ENCODE peak calls at places on chromosomes 4 and X, in nine cellular contexts. One of them, this sample, is unnamed. For H3K4me1, the result is how much of the 10 kb centered on the place peaks cover.

GRCh38 chr4:138790993-138791392 is 224.6 kb upstream of the NOCT start:
- DNase-seq in transverse colon: no peak
- DNase-seq in mammary epithelial cell: no peak
- DNase-seq in suprapubic skin: no peak
- DNase-seq in ascending aorta: no peak
- DNase-seq in stomach: no peak
- DNase-seq in gastrocnemius medialis: no peak
- DNase-seq in left lung: no peak
- DNase-seq in A549: no peak
- DNase-seq in this sample: no peak

GRCh38 chr4:123785515-123785914 is 388.9 kb downstream of the SPRY1 start:
- DNase-seq in transverse colon: peak
- DNase-seq in mammary epithelial cell: peak
- DNase-seq in suprapubic skin: peak
- DNase-seq in ascending aorta: peak
- DNase-seq in stomach: peak
- DNase-seq in gastrocnemius medialis: peak
- DNase-seq in left lung: no peak
- DNase-seq in A549: no peak
- DNase-seq in this sample: no peak

GRCh38 chr4:7195546-7196282 is 3.4 kb downstream of the SORCS2 start:
- DNase-seq in transverse colon: no peak
- DNase-seq in mammary epithelial cell: no peak
- DNase-seq in suprapubic skin: peak
- DNase-seq in ascending aorta: peak
- DNase-seq in stomach: no peak
- DNase-seq in gastrocnemius medialis: no peak
- DNase-seq in left lung: peak
- DNase-seq in A549: no peak
- DNase-seq in this sample: no peak

GRCh38 chr4:159051245-159052071 is 51.4 kb upstream of the RAPGEF2 start:
- DNase-seq in transverse colon: no peak
- DNase-seq in mammary epithelial cell: no peak
- DNase-seq in suprapubic skin: no peak
- DNase-seq in ascending aorta: no peak
- DNase-seq in stomach: no peak
- DNase-seq in gastrocnemius medialis: no peak
- DNase-seq in left lung: no peak
- DNase-seq in A549: no peak
- DNase-seq in this sample: no peak

GRCh38 chr4:148214529-148215166 is 227.6 kb downstream of the NR3C2 start:
- DNase-seq in transverse colon: no peak
- DNase-seq in mammary epithelial cell: peak
- DNase-seq in suprapubic skin: no peak
- DNase-seq in ascending aorta: peak
- DNase-seq in stomach: no peak
- DNase-seq in gastrocnemius medialis: peak
- DNase-seq in left lung: no peak
- DNase-seq in A549: no peak
- DNase-seq in this sample: no peak

GRCh38 chr4:61220556-61220955 is 20.4 kb downstream of the ADGRL3 start:
- DNase-seq in transverse colon: no peak
- DNase-seq in mammary epithelial cell: no peak
- DNase-seq in suprapubic skin: no peak
- DNase-seq in ascending aorta: no peak
- DNase-seq in stomach: no peak
- DNase-seq in gastrocnemius medialis: no peak
- DNase-seq in left lung: no peak
- DNase-seq in A549: no peak
- DNase-seq in this sample: no peak

GRCh38 chrX:16445166-16445752 is 204.7 kb upstream of the S100G start:
- DNase-seq in transverse colon: peak
- DNase-seq in mammary epithelial cell: peak
- DNase-seq in suprapubic skin: no peak
- DNase-seq in ascending aorta: no peak
- DNase-seq in stomach: peak
- DNase-seq in gastrocnemius medialis: no peak
- DNase-seq in left lung: no peak
- DNase-seq in A549: peak
- DNase-seq in this sample: no peak

GRCh38 chr4:153788419-153789276 is at the start of gene SFRP2:
- DNase-seq in transverse colon: no peak
- DNase-seq in mammary epithelial cell: no peak
- DNase-seq in suprapubic skin: peak
- DNase-seq in ascending aorta: no peak
- DNase-seq in stomach: no peak
- DNase-seq in gastrocnemius medialis: no peak
- DNase-seq in left lung: no peak
- DNase-seq in A549: no peak
- DNase-seq in this sample: no peak

DNA sequence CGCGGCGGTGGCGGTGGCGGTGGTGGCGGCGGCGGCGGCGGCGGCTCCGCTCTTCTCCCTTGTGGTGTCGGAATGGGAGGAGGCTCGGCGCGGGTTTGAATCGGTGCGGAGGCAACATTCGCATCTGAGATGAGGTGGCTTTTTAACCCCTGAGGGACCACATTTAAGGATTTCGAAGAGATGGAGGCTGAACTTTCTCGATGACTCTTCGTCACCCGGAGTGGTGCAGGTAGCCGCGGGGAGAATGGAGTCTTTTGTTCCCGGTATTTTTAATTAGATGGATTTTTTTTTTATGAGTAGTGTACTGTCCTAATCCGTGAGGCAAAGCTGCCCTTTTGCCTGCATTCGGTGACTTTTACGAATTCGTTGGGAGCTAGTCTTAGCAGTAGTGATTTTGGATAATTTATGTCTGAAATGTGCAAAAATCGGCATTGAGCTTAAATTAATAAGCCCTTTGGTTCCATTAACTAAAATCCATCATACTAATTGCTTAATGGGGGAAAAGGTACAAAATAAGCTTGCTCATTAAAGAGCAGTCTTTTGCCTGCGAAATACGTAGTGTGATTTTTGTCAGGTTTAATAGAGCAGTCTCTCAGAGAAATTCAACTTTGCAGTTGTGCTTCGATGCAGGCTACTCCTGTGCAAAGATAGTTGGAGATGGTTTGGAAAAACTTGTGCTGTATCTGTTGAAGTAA is 206.1 kb downstream of the TENM3 start:
- DNase-seq in transverse colon: no peak
- DNase-seq in mammary epithelial cell: peak
- DNase-seq in suprapubic skin: no peak
- DNase-seq in ascending aorta: no peak
- DNase-seq in stomach: no peak
- DNase-seq in gastrocnemius medialis: peak
- DNase-seq in left lung: no peak
- DNase-seq in A549: peak
- DNase-seq in this sample: no peak
- H3K27ac ChIP-seq in transverse colon: peak
- H3K27ac ChIP-seq in mammary epithelial cell: peak
- H3K27ac ChIP-seq in suprapubic skin: no peak
- H3K27ac ChIP-seq in ascending aorta: no peak
- H3K27ac ChIP-seq in stomach: peak
- H3K27ac ChIP-seq in gastrocnemius medialis: peak
- H3K27ac ChIP-seq in left lung: no peak
- H3K27ac ChIP-seq in A549: peak
- H3K27ac ChIP-seq in this sample: no peak

GRCh38 chr4:183721207-183722081 is 62.4 kb downstream of the TRAPPC11 start:
- DNase-seq in transverse colon: peak
- DNase-seq in mammary epithelial cell: no peak
- DNase-seq in suprapubic skin: no peak
- DNase-seq in ascending aorta: no peak
- DNase-seq in stomach: peak
- DNase-seq in gastrocnemius medialis: no peak
- DNase-seq in left lung: peak
- DNase-seq in A549: peak
- DNase-seq in this sample: peak
- TF ChIP-seq CTCF in transverse colon: peak
- TF ChIP-seq CTCF in mammary epithelial cell: peak
- TF ChIP-seq CTCF in suprapubic skin: no peak
- TF ChIP-seq CTCF in ascending aorta: no peak
- TF ChIP-seq CTCF in stomach: peak
- TF ChIP-seq CTCF in gastrocnemius medialis: no peak
- TF ChIP-seq CTCF in left lung: peak
- TF ChIP-seq CTCF in A549: peak
- TF ChIP-seq CTCF in this sample: peak

GRCh38 chr4:1205641-1206298 is 33.4 kb upstream of the SPON2 start:
- DNase-seq in transverse colon: peak
- DNase-seq in mammary epithelial cell: no peak
- DNase-seq in suprapubic skin: peak
- DNase-seq in ascending aorta: no peak
- DNase-seq in stomach: peak
- DNase-seq in gastrocnemius medialis: peak
- DNase-seq in left lung: peak
- DNase-seq in A549: no peak
- DNase-seq in this sample: no peak

GRCh38 chr4:1206299-1207156 is 34.1 kb upstream of the SPON2 start:
- DNase-seq in transverse colon: peak
- DNase-seq in mammary epithelial cell: no peak
- DNase-seq in suprapubic skin: peak
- DNase-seq in ascending aorta: no peak
- DNase-seq in stomach: no peak
- DNase-seq in gastrocnemius medialis: peak
- DNase-seq in left lung: peak
- DNase-seq in A549: no peak
- DNase-seq in this sample: peak

GRCh38 chr4:1207157-1207470 is 34.7 kb upstream of the SPON2 start:
- DNase-seq in transverse colon: no peak
- DNase-seq in mammary epithelial cell: no peak
- DNase-seq in suprapubic skin: peak
- DNase-seq in ascending aorta: peak
- DNase-seq in stomach: no peak
- DNase-seq in gastrocnemius medialis: peak
- DNase-seq in left lung: no peak
- DNase-seq in A549: no peak
- DNase-seq in this sample: no peak

GRCh38 chr4:1204286-1204827 is 32.0 kb upstream of the SPON2 start:
- DNase-seq in transverse colon: peak
- DNase-seq in mammary epithelial cell: no peak
- DNase-seq in suprapubic skin: no peak
- DNase-seq in ascending aorta: peak
- DNase-seq in stomach: peak
- DNase-seq in gastrocnemius medialis: no peak
- DNase-seq in left lung: no peak
- DNase-seq in A549: no peak
- DNase-seq in this sample: peak

DNA sequence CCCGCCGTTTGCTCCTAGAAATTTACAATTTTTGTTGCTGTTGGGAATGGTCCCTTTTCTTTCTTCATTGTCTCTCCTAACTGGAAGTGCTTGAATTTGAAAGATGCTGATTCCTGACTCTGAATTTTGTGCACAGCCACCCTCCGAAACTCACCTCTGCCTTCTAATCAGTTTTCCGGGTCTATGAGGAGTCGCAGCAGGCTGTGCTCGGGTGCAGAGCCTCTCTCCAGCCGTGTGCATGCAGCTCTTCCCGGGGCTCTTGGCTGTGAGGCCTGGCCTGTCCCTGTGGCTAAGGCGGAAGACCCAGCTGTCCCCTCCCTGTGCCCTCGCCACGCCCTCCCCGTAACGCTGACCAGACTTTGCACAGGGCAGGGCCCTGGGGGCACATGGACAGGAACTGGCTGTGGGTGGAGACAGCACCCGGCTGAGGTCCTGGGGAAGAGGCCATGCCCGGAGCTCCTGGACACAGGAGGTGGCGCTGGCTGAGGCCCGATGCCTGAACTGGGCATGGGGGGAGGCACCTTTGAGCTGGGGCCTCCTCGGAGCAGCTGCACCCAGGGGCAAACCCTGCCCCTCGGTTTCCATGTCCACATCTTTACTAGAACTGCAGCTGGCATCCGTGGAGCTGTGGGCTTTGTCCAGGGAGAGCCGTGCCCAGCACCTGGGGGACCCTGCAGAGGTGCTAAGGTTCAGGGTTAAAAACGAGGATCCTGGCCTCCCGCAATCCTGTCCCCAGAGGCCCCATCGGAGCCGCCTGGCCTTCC is 32.6 kb upstream of the SPON2 start:
- DNase-seq in transverse colon: peak
- DNase-seq in mammary epithelial cell: no peak
- DNase-seq in suprapubic skin: peak
- DNase-seq in ascending aorta: peak
- DNase-seq in stomach: peak
- DNase-seq in gastrocnemius medialis: peak
- DNase-seq in left lung: peak
- DNase-seq in A549: no peak
- DNase-seq in this sample: peak
- H3K4me1 ChIP-seq in transverse colon: under half
- H3K4me1 ChIP-seq in mammary epithelial cell: under half
- H3K4me1 ChIP-seq in suprapubic skin: half or more
- H3K4me1 ChIP-seq in ascending aorta: under half
- H3K4me1 ChIP-seq in stomach: half or more
- H3K4me1 ChIP-seq in gastrocnemius medialis: under half
- H3K4me1 ChIP-seq in left lung: half or more
- H3K4me1 ChIP-seq in A549: under half
- H3K4me1 ChIP-seq in this sample: under half

GRCh38 chrX:110987292-110987691 is 108.7 kb upstream of the PAK3 start:
- DNase-seq in transverse colon: no peak
- DNase-seq in mammary epithelial cell: no peak
- DNase-seq in suprapubic skin: no peak
- DNase-seq in ascending aorta: no peak
- DNase-seq in stomach: no peak
- DNase-seq in gastrocnemius medialis: no peak
- DNase-seq in left lung: no peak
- DNase-seq in A549: no peak
- DNase-seq in this sample: no peak

GRCh38 chrX:110989447-110989846 is 106.5 kb upstream of the PAK3 start:
- DNase-seq in transverse colon: no peak
- DNase-seq in mammary epithelial cell: no peak
- DNase-seq in suprapubic skin: no peak
- DNase-seq in ascending aorta: no peak
- DNase-seq in stomach: no peak
- DNase-seq in gastrocnemius medialis: no peak
- DNase-seq in left lung: no peak
- DNase-seq in A549: no peak
- DNase-seq in this sample: no peak

GRCh38 chrX:110989869-110990268 is 106.1 kb upstream of the PAK3 start:
- DNase-seq in transverse colon: peak
- DNase-seq in mammary epithelial cell: no peak
- DNase-seq in suprapubic skin: no peak
- DNase-seq in ascending aorta: no peak
- DNase-seq in stomach: no peak
- DNase-seq in gastrocnemius medialis: no peak
- DNase-seq in left lung: no peak
- DNase-seq in A549: no peak
- DNase-seq in this sample: no peak

DNA sequence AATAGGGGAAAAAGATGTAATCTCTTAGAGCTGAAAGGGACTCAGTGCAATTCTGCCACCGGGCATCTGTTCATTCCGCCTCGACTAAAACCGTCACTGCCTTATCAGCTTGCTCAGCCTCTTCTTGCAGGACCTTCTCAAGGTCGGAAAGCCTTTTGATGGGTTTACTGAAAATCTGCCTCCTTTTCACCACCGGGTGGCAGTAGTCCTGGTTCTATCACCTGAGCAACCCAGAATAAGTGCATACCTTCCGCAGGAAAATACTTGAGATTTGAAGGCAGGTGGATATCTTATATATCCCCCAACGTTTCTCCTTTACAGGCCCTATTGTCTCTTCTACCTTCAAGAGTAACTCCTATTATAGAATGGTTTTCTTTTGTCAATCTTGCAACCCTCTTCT is 103.4 kb upstream of the PAK3 start:
- DNase-seq in transverse colon: no peak
- DNase-seq in mammary epithelial cell: peak
- DNase-seq in suprapubic skin: no peak
- DNase-seq in ascending aorta: no peak
- DNase-seq in stomach: peak
- DNase-seq in gastrocnemius medialis: no peak
- DNase-seq in left lung: no peak
- DNase-seq in A549: peak
- DNase-seq in this sample: no peak
- H3K27ac ChIP-seq in transverse colon: no peak
- H3K27ac ChIP-seq in mammary epithelial cell: no peak
- H3K27ac ChIP-seq in suprapubic skin: no peak
- H3K27ac ChIP-seq in ascending aorta: no peak
- H3K27ac ChIP-seq in stomach: no peak
- H3K27ac ChIP-seq in gastrocnemius medialis: no peak
- H3K27ac ChIP-seq in left lung: no peak
- H3K27ac ChIP-seq in A549: no peak
- H3K27ac ChIP-seq in this sample: no peak